ENCODE peak calls at places on chromosomes 1 and 21, in five cellular contexts. C, M, L, A and X are unnamed samples.

GRCh38 chr1:115411388-115412063 is 73.5 kb upstream of the NGF start:
- DNase-seq in C (no peak), M (no peak), L (no peak), A (no peak), X (no peak)

GRCh38 chr21:42531771-42532170 is 18.1 kb downstream of the SLC37A1 start:
- DNase-seq in C (no peak), M (no peak), L (no peak), A (no peak), X (no peak)

GRCh38 chr1:92749024-92749634 is 35.8 kb downstream of the EVI5 start:
- DNase-seq in C (no peak), M (no peak), L (no peak), A (no peak), X (peak; percentile 76)

GRCh38 chr21:33069994-33070811 is at the start of gene OLIG1:
- DNase-seq in C (no peak), M (no peak), L (no peak), A (peak; percentile 69), X (peak; percentile 61)

GRCh38 chr21:32411366-32412161 is 942 bp upstream of the EVA1C start:
- DNase-seq in C (peak; percentile 97), M (peak; percentile 32), L (peak; percentile 51), A (peak; percentile 41), X (peak; percentile 90)

GRCh38 chr1:52691856-52692255 is 6.3 kb downstream of the COA7 start:
- DNase-seq in C (no peak), M (no peak), L (no peak), A (no peak), X (no peak)

GRCh38 chr1:169933999-169934725 is 40.5 kb upstream of the SCYL3 start:
- DNase-seq in C (no peak), M (no peak), L (no peak), A (no peak), X (peak; percentile 38)

GRCh38 chr1:185670187-185670627 is 64.0 kb upstream of the HMCN1 start:
- DNase-seq in C (no peak), M (peak; percentile 19), L (no peak), A (peak; percentile 36), X (peak; percentile 65)

GRCh38 chr1:53689223-53689622 is 49.7 kb downstream of the GLIS1 start:
- DNase-seq in C (no peak), M (no peak), L (no peak), A (no peak), X (no peak)

GRCh38 chr1:161487483-161487827 is 17.8 kb upstream of the FCGR2A start:
- DNase-seq in C (peak; percentile 76), M (no peak), L (no peak), A (no peak), X (no peak)

GRCh38 chr1:223737342-223737741 is 25.0 kb downstream of the CAPN2 start:
- DNase-seq in C (no peak), M (no peak), L (no peak), A (no peak), X (no peak)

GRCh38 chr1:20029178-20029912 is 40.6 kb upstream of the PLA2G5 start:
- DNase-seq in C (no peak), M (no peak), L (no peak), A (no peak), X (peak; percentile 83)

GRCh38 chr1:186757851-186758250 is 70.9 kb upstream of the PLA2G4A start:
- DNase-seq in C (no peak), M (no peak), L (no peak), A (no peak), X (no peak)

GRCh38 chr1:100720751-100721150 is 1.2 kb downstream of the VCAM1 start:
- DNase-seq in C (no peak), M (no peak), L (no peak), A (no peak), X (no peak)

GRCh38 chr21:39633770-39634181 is 21.0 kb downstream of the B3GALT5 start:
- DNase-seq in C (no peak), M (no peak), L (no peak), A (no peak), X (no peak)

GRCh38 chr1:160704250-160704649 is 7.4 kb downstream of the CD48 start:
- DNase-seq in C (no peak), M (no peak), L (no peak), A (no peak), X (no peak)

GRCh38 chr1:150972417-150972940 is 2.2 kb downstream of the CERS2 start:
- DNase-seq in C (no peak), M (no peak), L (no peak), A (no peak), X (no peak)

GRCh38 chr1:182380199-182380598 is 11.4 kb downstream of the GLUL start:
- DNase-seq in C (no peak), M (no peak), L (no peak), A (no peak), X (no peak)

GRCh38 chr1:20829531-20829930 is 42.4 kb upstream of the HP1BP3 start:
- DNase-seq in C (no peak), M (no peak), L (no peak), A (no peak), X (no peak)

GRCh38 chr1:90713741-90714509 is 3.2 kb downstream of the BARHL2 start:
- DNase-seq in C (no peak), M (no peak), L (no peak), A (no peak), X (no peak)

GRCh38 chr1:240528566-240528965 is 83.4 kb downstream of the GREM2 start:
- DNase-seq in C (no peak), M (no peak), L (no peak), A (peak; percentile 12), X (no peak)

GRCh38 chr1:19033926-19034680 is 77.6 kb upstream of the IFFO2 start:
- DNase-seq in C (no peak), M (no peak), L (peak; percentile 47), A (no peak), X (no peak)

GRCh38 chr1:76433528-76433927 is 359.0 kb downstream of the ST6GALNAC3 start:
- DNase-seq in C (no peak), M (no peak), L (no peak), A (no peak), X (peak; percentile 66)

GRCh38 chr21:29238967-29239289 is 59.8 kb upstream of the BACH1 start:
- DNase-seq in C (no peak), M (no peak), L (no peak), A (no peak), X (no peak)